ENCODE peak calls at places on chromosomes 11 and 22, in eight cellular contexts. P is right lobe of liver, Z is occipital lobe, W is T-cell, J is nephron progenitor cell, E is dermis microvascular lymphatic vessel endothelial cell, V is body of pancreas, D is naive B cell. C is an unnamed sample.

GRCh38 chr11:80815752-80816453 is 1375.1 kb upstream of the TENM4 start:
- DNase-seq in P (no peak), Z (no peak), W (no peak), J (no peak), E (no peak), V (no peak), D (no peak), C (no peak)

GRCh38 chr11:32437406-32438345 is 2.3 kb upstream of the WT1 start:
- DNase-seq in P (no peak), Z (no peak), W (no peak), J (peak), E (no peak), V (no peak), D (no peak), C (no peak)

GRCh38 chr22:22397875-22398524 is 110.5 kb downstream of the ZNF280B start:
- DNase-seq in P (no peak), Z (no peak), W (no peak), J (no peak), E (no peak), V (no peak), D (no peak), C (peak)

GRCh38 chr11:27910186-27910941 is 197.6 kb downstream of the KIF18A start:
- DNase-seq in P (no peak), Z (no peak), W (no peak), J (no peak), E (no peak), V (no peak), D (no peak), C (no peak)

GRCh38 chr11:102760355-102761035 is 19.9 kb downstream of the MMP10 start:
- DNase-seq in P (no peak), Z (no peak), W (no peak), J (no peak), E (peak), V (no peak), D (no peak), C (no peak)

GRCh38 chr11:44954051-44954906 is 3.6 kb upstream of the TP53I11 start:
- DNase-seq in P (no peak), Z (no peak), W (no peak), J (no peak), E (no peak), V (no peak), D (no peak), C (no peak)

GRCh38 chr11:129747161-129747560 is 68.5 kb upstream of the TMEM45B start:
- DNase-seq in P (no peak), Z (no peak), W (no peak), J (no peak), E (no peak), V (no peak), D (no peak), C (no peak)

GRCh38 chr11:43918662-43919061 is 23.8 kb upstream of the C11orf96 start:
- DNase-seq in P (no peak), Z (no peak), W (no peak), J (no peak), E (no peak), V (no peak), D (no peak), C (no peak)

GRCh38 chr11:80096736-80097135 is 655.9 kb upstream of the TENM4 start:
- DNase-seq in P (no peak), Z (no peak), W (no peak), J (no peak), E (no peak), V (no peak), D (no peak), C (no peak)

GRCh38 chr11:78050964-78051831 is 12.5 kb upstream of the THRSP start:
- DNase-seq in P (no peak), Z (no peak), W (no peak), J (no peak), E (no peak), V (no peak), D (no peak), C (no peak)

GRCh38 chr11:44177905-44178304 is 82.4 kb downstream of the EXT2 start:
- DNase-seq in P (no peak), Z (no peak), W (no peak), J (no peak), E (no peak), V (no peak), D (no peak), C (no peak)

GRCh38 chr11:73998846-73999575 is 9.9 kb downstream of the UCP3 start:
- DNase-seq in P (no peak), Z (no peak), W (no peak), J (no peak), E (no peak), V (no peak), D (no peak), C (no peak)

GRCh38 chr11:94305146-94305545 is 766 bp downstream of the IZUMO1R start:
- DNase-seq in P (no peak), Z (no peak), W (no peak), J (no peak), E (no peak), V (no peak), D (no peak), C (no peak)

GRCh38 chr11:77141034-77141433 is 13.0 kb downstream of the MYO7A start:
- DNase-seq in P (no peak), Z (no peak), W (no peak), J (no peak), E (no peak), V (no peak), D (no peak), C (no peak)

GRCh38 chr11:44618561-44619425 is 53.3 kb downstream of the CD82 start:
- DNase-seq in P (peak), Z (no peak), W (no peak), J (no peak), E (no peak), V (no peak), D (no peak), C (peak)